ENCODE peak calls at places on chromosomes 13 and 19, in eight cellular contexts. G, Q, X, B, J, E, V and P are unnamed samples.

GRCh38 chr19:12847159-12848139 is 9.1 kb downstream of the MAST1 start:
- DNase-seq in G (peak; percentile 81), Q (peak; percentile 79), X (peak; percentile 85), B (peak; percentile 66), J (peak; percentile 80), E (peak; percentile 87), V (peak; percentile 31), P (peak; percentile 90)

GRCh38 chr13:24254151-24254810 is 55.1 kb upstream of the C1QTNF9 start:
- DNase-seq in G (peak; percentile 78), Q (no peak), X (peak; percentile 65), B (peak; percentile 34), J (no peak), E (no peak), V (no peak), P (peak; percentile 59)

GRCh38 chr13:40149611-40150283 is 494.3 kb downstream of the COG6 start:
- DNase-seq in G (peak; percentile 84), Q (no peak), X (peak; percentile 41), B (no peak), J (no peak), E (no peak), V (peak; percentile 18), P (peak; percentile 56)

GRCh38 chr19:17076539-17076919 is 952 bp downstream of the MYO9B start:
- DNase-seq in G (peak; percentile 32), Q (peak; percentile 46), X (no peak), B (no peak), J (no peak), E (no peak), V (no peak), P (no peak)

GRCh38 chr13:60303166-60303565 is 93.9 kb upstream of the TDRD3 start:
- DNase-seq in G (no peak), Q (no peak), X (no peak), B (no peak), J (no peak), E (no peak), V (no peak), P (no peak)

GRCh38 chr19:18086590-18087138 is at the start of gene IL12RB1:
- DNase-seq in G (no peak), Q (no peak), X (peak; percentile 40), B (peak; percentile 33), J (no peak), E (no peak), V (no peak), P (no peak)

GRCh38 chr19:7427944-7428343 is 60.9 kb downstream of the PEX11G start:
- DNase-seq in G (no peak), Q (no peak), X (no peak), B (no peak), J (no peak), E (no peak), V (no peak), P (no peak)

GRCh38 chr13:49098771-49099512 is 121.2 kb upstream of the MLNR start:
- DNase-seq in G (peak; percentile 40), Q (no peak), X (no peak), B (no peak), J (no peak), E (no peak), V (no peak), P (no peak)

GRCh38 chr13:94711561-94712286 is 621 bp downstream of the SOX21 start:
- DNase-seq in G (peak; percentile 44), Q (peak; percentile 43), X (no peak), B (no peak), J (no peak), E (no peak), V (no peak), P (no peak)

GRCh38 chr19:29514525-29515232 is 11.1 kb upstream of the VSTM2B start:
- DNase-seq in G (no peak), Q (no peak), X (no peak), B (no peak), J (no peak), E (no peak), V (no peak), P (peak; percentile 8)

GRCh38 chr19:46303702-46304397 is 7.0 kb downstream of the HIF3A start:
- DNase-seq in G (peak; percentile 68), Q (peak; percentile 13), X (peak; percentile 86), B (no peak), J (peak; percentile 72), E (peak; percentile 55), V (no peak), P (peak; percentile 50)

GRCh38 chr19:35205733-35206323 is 22.7 kb downstream of the FAM187B start:
- DNase-seq in G (no peak), Q (no peak), X (no peak), B (no peak), J (peak; percentile 7), E (no peak), V (no peak), P (no peak)

GRCh38 chr13:43884221-43884620 is 4.5 kb downstream of the LACC1 start:
- DNase-seq in G (no peak), Q (no peak), X (no peak), B (no peak), J (no peak), E (no peak), V (no peak), P (no peak)

GRCh38 chr13:74074723-74075122 is 59.5 kb downstream of the KLF12 start:
- DNase-seq in G (peak; percentile 46), Q (no peak), X (no peak), B (no peak), J (no peak), E (no peak), V (no peak), P (no peak)

GRCh38 chr19:46713781-46714522 is 3.0 kb downstream of the PRKD2 start:
- DNase-seq in G (peak; percentile 89), Q (peak; percentile 65), X (peak; percentile 96), B (peak; percentile 64), J (peak; percentile 90), E (peak; percentile 86), V (peak; percentile 58), P (peak; percentile 94)

GRCh38 chr19:35556846-35557538 is 6.5 kb downstream of the ATP4A start:
- DNase-seq in G (no peak), Q (no peak), X (no peak), B (no peak), J (no peak), E (no peak), V (no peak), P (no peak)

GRCh38 chr13:30157616-30157993 is 149.7 kb downstream of the KATNAL1 start:
- DNase-seq in G (no peak), Q (no peak), X (no peak), B (no peak), J (no peak), E (no peak), V (no peak), P (no peak)

GRCh38 chr19:18809149-18809978 is 18.3 kb upstream of the COMP start:
- DNase-seq in G (peak; percentile 75), Q (no peak), X (peak; percentile 66), B (no peak), J (peak; percentile 63), E (peak; percentile 72), V (peak; percentile 67), P (peak; percentile 83)

GRCh38 chr19:33339750-33340029 is 33.8 kb upstream of the CEBPG start:
- DNase-seq in G (peak; percentile 66), Q (no peak), X (no peak), B (no peak), J (no peak), E (no peak), V (no peak), P (no peak)

GRCh38 chr19:15180451-15181390 is 20.1 kb downstream of the NOTCH3 start:
- DNase-seq in G (peak; percentile 37), Q (no peak), X (peak; percentile 71), B (no peak), J (no peak), E (no peak), V (no peak), P (peak; percentile 53)